ENCODE peak calls at places on chromosomes 2 and 18, in five cellular contexts. U is brain microvascular endothelial cell; N is Peyer's patch; W is astrocyte of the spinal cord; M is CD8-positive, alpha-beta memory T cell. S is an unnamed sample.

GRCh38 chr2:188986839-188987238 is 12.7 kb downstream of the COL3A1 start:
- DNase-seq in U (peak), N (no peak), W (no peak), M (no peak), S (no peak)

GRCh38 chr2:242031481-242032019 is 162.0 kb downstream of the RTP5 start:
- DNase-seq in U (peak), N (peak), W (peak), M (peak), S (peak)

GRCh38 chr2:240929364-240930095 is 23.4 kb downstream of the CROCC2 start:
- DNase-seq in U (no peak), N (no peak), W (no peak), M (no peak), S (peak)

GRCh38 chr2:43484323-43484930 is 111.4 kb downstream of the THADA start:
- DNase-seq in U (peak), N (no peak), W (peak), M (peak), S (no peak)

GRCh38 chr18:50700245-50701165 is 119.3 kb downstream of the MRO start:
- DNase-seq in U (no peak), N (no peak), W (no peak), M (no peak), S (no peak)

GRCh38 chr2:29397039-29397438 is 281.8 kb downstream of the CLIP4 start:
- DNase-seq in U (no peak), N (no peak), W (no peak), M (no peak), S (no peak)

GRCh38 chr2:73218298-73218697 is 4.3 kb downstream of the SMYD5 start:
- DNase-seq in U (peak), N (no peak), W (peak), M (no peak), S (no peak)

GRCh38 chr2:118118479-118118878 is 30.2 kb downstream of the INSIG2 start:
- DNase-seq in U (no peak), N (no peak), W (no peak), M (no peak), S (no peak)

GRCh38 chr2:5693288-5694015 is 1.3 kb downstream of the SOX11 start:
- DNase-seq in U (peak), N (no peak), W (peak), M (no peak), S (no peak)

GRCh38 chr2:101946372-101946771 is 45.4 kb upstream of the IL1R2 start:
- DNase-seq in U (no peak), N (no peak), W (no peak), M (no peak), S (no peak)

GRCh38 chr18:58529714-58530354 is 99.1 kb downstream of the ALPK2 start:
- DNase-seq in U (peak), N (peak), W (peak), M (peak), S (no peak)

GRCh38 chr18:41553716-41554115 is 401.3 kb upstream of the PIK3C3 start:
- DNase-seq in U (no peak), N (no peak), W (no peak), M (no peak), S (no peak)

GRCh38 chr2:205216580-205216979 is 465.7 kb upstream of the NRP2 start:
- DNase-seq in U (no peak), N (no peak), W (no peak), M (no peak), S (no peak)

GRCh38 chr2:60496976-60497375 is 56.5 kb downstream of the BCL11A start:
- DNase-seq in U (no peak), N (no peak), W (no peak), M (no peak), S (no peak)

GRCh38 chr2:23658466-23658942 is 268.4 kb downstream of the ATAD2B start:
- DNase-seq in U (peak), N (peak), W (no peak), M (no peak), S (no peak)

DNA sequence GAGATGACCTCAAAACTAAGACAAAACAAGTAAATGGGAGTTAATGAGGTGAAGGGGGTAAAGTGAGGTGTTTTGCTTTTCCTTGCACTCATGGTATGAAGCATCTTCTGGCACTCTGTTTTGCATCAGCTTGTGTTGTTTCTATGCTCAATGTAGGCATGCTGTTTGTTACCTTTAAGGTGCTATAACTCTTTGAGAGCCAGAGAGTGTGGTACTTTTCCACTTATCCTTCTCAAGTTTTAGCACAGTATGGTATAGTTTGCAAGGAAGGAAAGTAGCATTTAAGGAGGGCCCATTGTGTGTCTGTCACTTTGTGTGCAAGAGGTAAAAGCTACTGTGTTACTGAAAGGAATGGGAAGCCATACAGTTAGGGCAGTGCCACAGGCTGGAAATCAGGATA is 17.5 kb upstream of the CXCR4 start:
- DNase-seq in U (no peak), N (no peak), W (no peak), M (peak), S (no peak)
- H3K4me3 ChIP-seq in U (no peak), N (no peak), W (no peak), M (peak), S (no peak)

GRCh38 chr2:238854699-238855111 is 6.8 kb downstream of the TWIST2 start:
- DNase-seq in U (no peak), N (no peak), W (no peak), M (no peak), S (no peak)
- H3K4me3 ChIP-seq in U (no peak), N (no peak), W (no peak), M (no peak), S (no peak)

DNA sequence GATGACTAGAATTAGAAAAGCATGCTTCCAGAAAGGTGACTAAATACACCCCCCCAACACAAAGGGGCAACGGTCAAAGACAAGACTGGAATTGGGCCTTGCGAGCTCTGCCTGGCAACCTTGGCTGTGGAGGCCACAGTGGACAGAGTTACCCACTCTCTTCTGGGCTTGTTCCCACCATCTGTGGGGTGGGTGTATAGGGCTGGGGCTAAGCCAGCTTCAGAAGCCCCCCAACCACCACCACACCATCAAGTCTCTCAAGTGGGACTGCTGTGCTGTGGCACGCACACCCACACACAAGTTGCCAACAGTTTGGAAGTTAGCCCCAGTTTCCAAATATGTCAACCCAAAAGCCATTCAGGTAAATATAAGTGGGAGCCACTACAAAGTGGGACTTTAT is 7.8 kb downstream of the NFE2L2 start:
- DNase-seq in U (no peak), N (no peak), W (no peak), M (no peak), S (no peak)
- H3K4me3 ChIP-seq in U (no peak), N (no peak), W (no peak), M (no peak), S (peak)

GRCh38 chr2:44940053-44940494 is 1.4 kb upstream of the SIX3 start:
- DNase-seq in U (no peak), N (no peak), W (no peak), M (no peak), S (no peak)

GRCh38 chr2:44942304-44943030 is 965 bp downstream of the SIX3 start:
- DNase-seq in U (no peak), N (peak), W (no peak), M (no peak), S (no peak)

GRCh38 chr2:44940612-44941464 is 664 bp upstream of the SIX3 start:
- DNase-seq in U (no peak), N (peak), W (no peak), M (no peak), S (no peak)

GRCh38 chr2:44943031-44943692 is 1.7 kb downstream of the SIX3 start:
- DNase-seq in U (no peak), N (no peak), W (no peak), M (no peak), S (no peak)

DNA sequence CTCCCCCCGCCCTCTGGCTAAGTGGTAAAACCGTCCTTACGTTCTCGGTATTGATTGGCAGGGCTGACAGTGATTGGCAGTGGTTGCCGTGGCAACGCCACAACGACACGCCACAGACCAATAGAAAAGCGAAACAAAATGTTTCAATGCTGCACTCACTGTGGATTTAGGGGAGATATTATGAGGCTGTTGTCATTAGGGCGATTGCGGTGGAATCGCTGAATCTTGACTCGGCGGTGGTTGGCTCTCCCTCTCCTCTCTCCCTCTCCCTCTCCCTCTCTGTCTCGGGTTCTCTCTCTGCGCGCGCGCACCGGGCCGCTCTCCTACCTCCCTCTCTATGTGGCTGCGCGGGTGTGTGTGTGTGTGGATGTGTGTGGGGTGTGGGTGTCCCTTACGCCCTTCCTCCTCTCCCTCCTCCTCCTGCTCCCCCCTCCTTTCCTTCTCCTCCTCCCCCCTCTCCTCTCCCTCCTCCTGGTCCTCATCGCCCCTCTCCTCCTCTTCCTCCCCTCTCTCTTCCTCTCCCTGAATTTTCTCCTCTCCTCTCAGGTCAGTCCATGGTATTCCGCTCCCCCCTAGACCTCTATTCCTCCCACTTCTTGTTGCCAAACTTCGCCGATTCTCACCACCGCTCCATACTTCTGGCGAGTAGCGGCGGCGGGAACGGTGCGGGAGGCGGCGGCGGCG is at the start of gene SIX3:
- DNase-seq in U (no peak), N (peak), W (no peak), M (peak), S (no peak)
- H3K4me3 ChIP-seq in U (peak), N (peak), W (no peak), M (peak), S (peak)

DNA sequence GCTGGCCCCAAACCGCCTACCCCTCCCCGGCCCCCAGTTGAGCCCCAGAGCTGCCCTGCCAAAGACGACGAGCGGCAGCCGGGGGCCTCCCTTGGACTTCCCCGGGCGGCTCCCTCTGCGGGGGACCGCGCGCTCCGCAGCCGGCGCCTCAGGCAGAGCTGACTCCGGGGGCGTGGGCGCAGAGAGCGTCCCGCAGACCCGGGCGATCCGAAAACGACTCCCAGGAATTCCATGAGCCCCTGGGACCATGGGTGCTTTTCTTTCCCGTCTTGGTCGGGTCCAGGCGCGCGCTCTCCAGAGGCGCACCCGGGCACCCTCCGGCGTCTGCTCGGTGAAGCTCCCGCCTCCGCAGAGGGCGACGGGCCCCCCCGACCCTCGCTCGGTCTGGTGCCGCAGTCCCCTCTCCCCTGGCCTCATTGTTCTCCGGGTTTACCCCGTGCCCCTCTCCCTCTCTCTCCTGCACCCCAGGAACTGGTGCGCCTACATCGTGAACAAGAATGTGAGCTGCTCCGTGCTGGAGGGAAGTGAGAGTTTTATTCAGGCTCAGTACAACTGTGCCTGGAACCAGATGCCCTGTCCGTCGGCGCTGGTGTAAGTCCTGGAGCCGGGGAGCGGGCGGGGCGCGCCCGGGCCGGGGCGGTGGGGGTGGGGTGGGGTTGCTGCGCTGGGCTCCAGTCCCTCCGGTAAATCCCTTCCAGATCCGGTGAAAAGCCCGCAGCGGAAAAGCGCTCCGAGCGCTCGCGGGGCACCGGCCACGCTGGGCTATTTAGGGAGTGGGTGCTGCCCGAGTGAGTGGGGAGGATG is 737 bp downstream of the EMILIN2 start:
- DNase-seq in U (peak), N (no peak), W (peak), M (no peak), S (no peak)
- H3K4me3 ChIP-seq in U (peak), N (peak), W (peak), M (peak), S (peak)

GRCh38 chr2:219572237-219573001 is at the start of gene INHA:
- DNase-seq in U (no peak), N (no peak), W (no peak), M (no peak), S (no peak)
- H3K4me3 ChIP-seq in U (peak), N (peak), W (peak), M (no peak), S (peak)

DNA sequence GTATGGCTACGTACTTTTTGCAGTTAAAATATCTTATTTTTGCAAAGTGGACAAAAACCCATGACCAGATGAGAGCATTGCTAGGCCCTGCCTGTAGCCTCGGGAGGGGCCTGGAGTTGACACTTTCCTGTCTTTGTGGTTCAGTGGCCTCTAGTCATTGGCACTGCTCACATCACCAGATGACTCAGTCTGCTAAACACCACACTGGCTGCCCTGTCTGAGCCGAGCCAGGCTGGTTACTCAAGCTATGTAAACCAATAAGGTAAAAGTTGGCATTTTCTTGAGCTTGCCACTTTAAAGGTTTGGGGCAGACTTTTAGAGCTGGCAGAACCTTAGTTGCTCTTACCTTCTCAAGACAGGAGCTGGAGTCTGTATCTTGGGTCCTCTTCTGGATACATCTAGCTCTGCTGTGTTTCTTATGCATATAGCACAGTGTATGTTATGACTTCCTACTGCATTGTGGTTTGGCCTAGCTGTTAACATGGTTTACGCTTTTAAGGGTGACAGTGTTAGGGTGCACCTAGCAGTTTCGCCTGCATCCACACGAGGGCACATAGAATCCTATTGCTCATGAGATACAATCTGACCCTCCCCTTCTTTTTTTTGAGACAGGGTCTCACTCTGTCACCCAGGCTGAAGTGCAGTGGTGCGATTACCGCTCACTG is 76.4 kb downstream of the AP1S3 start:
- DNase-seq in U (peak), N (no peak), W (peak), M (no peak), S (no peak)
- H3K4me3 ChIP-seq in U (no peak), N (no peak), W (no peak), M (peak), S (no peak)

GRCh38 chr2:68822207-68822872 is 48.9 kb downstream of the BMP10 start:
- DNase-seq in U (no peak), N (no peak), W (no peak), M (no peak), S (no peak)
- H3K4me3 ChIP-seq in U (no peak), N (no peak), W (no peak), M (no peak), S (no peak)

DNA sequence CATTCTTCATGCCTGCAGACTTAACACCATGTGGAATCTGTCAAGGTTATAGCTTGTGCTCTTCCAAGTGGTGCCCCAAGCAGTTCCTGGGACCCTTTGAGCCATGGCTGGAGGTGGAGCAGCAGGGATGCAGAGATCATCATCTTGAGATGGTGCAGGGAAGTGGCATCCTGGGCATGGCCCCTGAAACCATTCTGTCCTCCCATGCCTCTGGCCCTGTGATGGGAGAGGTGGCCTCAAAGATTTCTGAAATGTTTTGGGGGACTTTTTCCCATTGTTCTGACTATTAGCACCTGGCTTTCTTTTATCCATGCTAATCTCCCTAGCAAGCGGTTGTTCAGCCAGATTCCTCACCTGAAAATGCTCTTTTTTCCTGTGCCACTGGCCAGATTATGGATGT is 10.3 kb upstream of the TMEM37 start:
- DNase-seq in U (no peak), N (no peak), W (no peak), M (no peak), S (no peak)
- H3K4me3 ChIP-seq in U (no peak), N (no peak), W (no peak), M (no peak), S (no peak)

GRCh38 chr2:86821306-86821705 is 30.6 kb upstream of the CD8A start:
- DNase-seq in U (no peak), N (no peak), W (no peak), M (peak), S (no peak)

GRCh38 chr2:86821842-86822241 is 31.1 kb upstream of the CD8A start:
- DNase-seq in U (no peak), N (no peak), W (no peak), M (no peak), S (no peak)

GRCh38 chr2:86825728-86826386 is 35.1 kb upstream of the CD8A start:
- DNase-seq in U (no peak), N (no peak), W (no peak), M (peak), S (no peak)

GRCh38 chr2:86822668-86823067 is 32.0 kb upstream of the CD8A start:
- DNase-seq in U (no peak), N (no peak), W (no peak), M (no peak), S (no peak)

DNA sequence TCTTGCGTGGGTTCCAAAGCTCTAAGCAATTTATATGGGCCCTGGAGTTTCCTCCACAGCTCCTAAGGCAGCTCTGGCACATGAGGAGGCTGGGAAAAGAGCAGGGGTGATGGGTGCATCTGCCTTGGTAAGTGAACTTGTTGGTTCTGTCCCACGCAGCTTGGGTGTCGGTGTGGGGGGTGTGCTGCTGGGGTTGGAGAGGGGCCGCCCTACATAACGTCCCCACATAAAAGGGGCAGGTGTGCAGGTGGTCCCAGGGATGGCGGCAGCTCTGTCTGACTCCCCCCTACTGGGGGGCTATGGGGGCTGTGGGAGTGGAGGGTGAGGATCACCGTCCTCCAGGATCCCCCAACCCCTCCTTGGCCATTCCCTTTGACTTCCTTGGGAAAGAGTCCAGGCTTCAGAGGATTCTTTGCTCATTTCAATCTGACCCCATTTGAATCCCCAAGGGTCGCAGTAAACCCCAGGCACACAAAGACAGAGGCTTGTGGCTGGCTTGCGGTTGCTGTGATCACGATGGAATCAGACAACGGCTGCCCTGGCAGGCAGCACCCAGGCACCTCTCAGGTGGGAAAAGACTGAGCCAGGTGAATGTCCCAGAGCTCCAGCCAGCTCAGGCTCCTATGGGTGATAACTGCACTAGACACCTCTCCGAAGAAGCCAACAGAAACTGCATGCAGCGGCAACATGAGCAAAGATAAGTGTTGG is 34.5 kb upstream of the CD8A start:
- DNase-seq in U (no peak), N (no peak), W (no peak), M (peak), S (no peak)
- H3K4me3 ChIP-seq in U (no peak), N (peak), W (no peak), M (peak), S (no peak)

S was measured in coronary artery.